ENCODE peak calls at places on chromosomes 4 and X, in nine cellular contexts. I is activated CD8-positive, alpha-beta memory T cell treated with anti-CD3 and anti-CD28 coated beads for 4 hours; E is CD8-positive, alpha-beta T cell; C is sciatic nerve; A is HFFc6; X is CD4-positive, alpha-beta memory T cell; K is GM04504; O is H54; G is glomerular endothelial cell. P is an unnamed sample.

GRCh38 chrX:44570524-44570923 is 27.9 kb upstream of the FUNDC1 start:
- DNase-seq in I (no peak), E (no peak), C (no peak), A (no peak), X (no peak), K (no peak), O (peak), G (no peak), P (no peak)

GRCh38 chr4:183438458-183439113 is 5.8 kb upstream of the CDKN2AIP start:
- DNase-seq in I (no peak), E (no peak), C (no peak), A (peak), X (no peak), K (no peak), O (peak), G (peak), P (peak)

GRCh38 chr4:1611501-1611870 is 72.6 kb downstream of the FAM53A start:
- DNase-seq in I (no peak), E (no peak), C (no peak), A (no peak), X (no peak), K (no peak), O (no peak), G (no peak), P (no peak)

GRCh38 chr4:38387348-38387747 is 276.7 kb upstream of the KLF3 start:
- DNase-seq in I (no peak), E (no peak), C (peak), A (no peak), X (no peak), K (no peak), O (no peak), G (no peak), P (no peak)

GRCh38 chr4:24765331-24765990 is 29.9 kb upstream of the SOD3 start:
- DNase-seq in I (no peak), E (no peak), C (no peak), A (peak), X (no peak), K (peak), O (no peak), G (no peak), P (no peak)

GRCh38 chrX:1448793-1449580 is 3.7 kb downstream of the ASMTL start:
- DNase-seq in I (no peak), E (peak), C (peak), A (no peak), X (no peak), K (no peak), O (no peak), G (no peak), P (no peak)

GRCh38 chrX:100413231-100413630 is 3.2 kb upstream of the PCDH19 start:
- DNase-seq in I (no peak), E (no peak), C (peak), A (peak), X (peak), K (peak), O (peak), G (peak), P (peak)

GRCh38 chr4:98125585-98125984 is 17.7 kb downstream of the STPG2 start:
- DNase-seq in I (no peak), E (no peak), C (no peak), A (no peak), X (no peak), K (no peak), O (no peak), G (no peak), P (no peak)

GRCh38 chr4:176383273-176384077 is 63.7 kb downstream of the SPCS3 start:
- DNase-seq in I (no peak), E (no peak), C (no peak), A (peak), X (no peak), K (no peak), O (no peak), G (peak), P (no peak)

GRCh38 chrX:136260801-136261200 is 9.6 kb upstream of the MAP7D3 start:
- DNase-seq in I (no peak), E (no peak), C (no peak), A (peak), X (no peak), K (peak), O (no peak), G (no peak), P (no peak)